ENCODE peak calls at places on chromosomes 1 and 21, in five cellular contexts. One of them, this sample, is unnamed.

GRCh38 chr1:111214884-111215283 is 12.6 kb upstream of the CHI3L2 start:
- DNase-seq in stimulated activated CD8-positive, alpha-beta memory T cell treated with anti-CD3 and anti-CD28 coated beads, Interleukin-7, amount 100 ng/mL, for 1 hour: peak; percentile 62
- DNase-seq in Caki2: no peak
- DNase-seq in activated CD8-positive, alpha-beta memory T cell treated with anti-CD3 and anti-CD28 coated beads for 1 hour: no peak
- DNase-seq in stimulated activated CD4-positive, alpha-beta T cell treated with anti-CD3 and anti-CD28 coated beads, Interleukin-4, amount 100 ng/mL, for 1 hour: peak; percentile 41
- DNase-seq in this sample: peak; percentile 71

GRCh38 chr1:228487336-228488106 is at the start of gene RNF187:
- DNase-seq in stimulated activated CD8-positive, alpha-beta memory T cell treated with anti-CD3 and anti-CD28 coated beads, Interleukin-7, amount 100 ng/mL, for 1 hour: peak; percentile 73
- DNase-seq in Caki2: no peak
- DNase-seq in activated CD8-positive, alpha-beta memory T cell treated with anti-CD3 and anti-CD28 coated beads for 1 hour: peak; percentile 81
- DNase-seq in stimulated activated CD4-positive, alpha-beta T cell treated with anti-CD3 and anti-CD28 coated beads, Interleukin-4, amount 100 ng/mL, for 1 hour: peak; percentile 86
- DNase-seq in this sample: peak; percentile 92

GRCh38 chr1:213887842-213888241 is 99.9 kb upstream of the PROX1 start:
- DNase-seq in stimulated activated CD8-positive, alpha-beta memory T cell treated with anti-CD3 and anti-CD28 coated beads, Interleukin-7, amount 100 ng/mL, for 1 hour: no peak
- DNase-seq in Caki2: no peak
- DNase-seq in activated CD8-positive, alpha-beta memory T cell treated with anti-CD3 and anti-CD28 coated beads for 1 hour: no peak
- DNase-seq in stimulated activated CD4-positive, alpha-beta T cell treated with anti-CD3 and anti-CD28 coated beads, Interleukin-4, amount 100 ng/mL, for 1 hour: no peak
- DNase-seq in this sample: no peak

GRCh38 chr1:85394130-85394529 is 70.8 kb downstream of the DDAH1 start:
- DNase-seq in stimulated activated CD8-positive, alpha-beta memory T cell treated with anti-CD3 and anti-CD28 coated beads, Interleukin-7, amount 100 ng/mL, for 1 hour: no peak
- DNase-seq in Caki2: no peak
- DNase-seq in activated CD8-positive, alpha-beta memory T cell treated with anti-CD3 and anti-CD28 coated beads for 1 hour: no peak
- DNase-seq in stimulated activated CD4-positive, alpha-beta T cell treated with anti-CD3 and anti-CD28 coated beads, Interleukin-4, amount 100 ng/mL, for 1 hour: no peak
- DNase-seq in this sample: no peak

GRCh38 chr1:79847715-79848114 is 841.2 kb upstream of the ADGRL4 start:
- DNase-seq in stimulated activated CD8-positive, alpha-beta memory T cell treated with anti-CD3 and anti-CD28 coated beads, Interleukin-7, amount 100 ng/mL, for 1 hour: no peak
- DNase-seq in Caki2: no peak
- DNase-seq in activated CD8-positive, alpha-beta memory T cell treated with anti-CD3 and anti-CD28 coated beads for 1 hour: no peak
- DNase-seq in stimulated activated CD4-positive, alpha-beta T cell treated with anti-CD3 and anti-CD28 coated beads, Interleukin-4, amount 100 ng/mL, for 1 hour: no peak
- DNase-seq in this sample: no peak

GRCh38 chr1:13582713-13583443 is 754 bp upstream of the PDPN start:
- DNase-seq in stimulated activated CD8-positive, alpha-beta memory T cell treated with anti-CD3 and anti-CD28 coated beads, Interleukin-7, amount 100 ng/mL, for 1 hour: no peak
- DNase-seq in Caki2: no peak
- DNase-seq in activated CD8-positive, alpha-beta memory T cell treated with anti-CD3 and anti-CD28 coated beads for 1 hour: no peak
- DNase-seq in stimulated activated CD4-positive, alpha-beta T cell treated with anti-CD3 and anti-CD28 coated beads, Interleukin-4, amount 100 ng/mL, for 1 hour: no peak
- DNase-seq in this sample: no peak

GRCh38 chr1:24906760-24907490 is 23.2 kb downstream of the RUNX3 start:
- DNase-seq in stimulated activated CD8-positive, alpha-beta memory T cell treated with anti-CD3 and anti-CD28 coated beads, Interleukin-7, amount 100 ng/mL, for 1 hour: no peak
- DNase-seq in Caki2: no peak
- DNase-seq in activated CD8-positive, alpha-beta memory T cell treated with anti-CD3 and anti-CD28 coated beads for 1 hour: no peak
- DNase-seq in stimulated activated CD4-positive, alpha-beta T cell treated with anti-CD3 and anti-CD28 coated beads, Interleukin-4, amount 100 ng/mL, for 1 hour: no peak
- DNase-seq in this sample: no peak

GRCh38 chr1:210416049-210416448 is 87.3 kb downstream of the HHAT start:
- DNase-seq in stimulated activated CD8-positive, alpha-beta memory T cell treated with anti-CD3 and anti-CD28 coated beads, Interleukin-7, amount 100 ng/mL, for 1 hour: no peak
- DNase-seq in Caki2: no peak
- DNase-seq in activated CD8-positive, alpha-beta memory T cell treated with anti-CD3 and anti-CD28 coated beads for 1 hour: no peak
- DNase-seq in stimulated activated CD4-positive, alpha-beta T cell treated with anti-CD3 and anti-CD28 coated beads, Interleukin-4, amount 100 ng/mL, for 1 hour: no peak
- DNase-seq in this sample: no peak

GRCh38 chr1:88237026-88237425 is 447.0 kb upstream of the PKN2 start:
- DNase-seq in stimulated activated CD8-positive, alpha-beta memory T cell treated with anti-CD3 and anti-CD28 coated beads, Interleukin-7, amount 100 ng/mL, for 1 hour: no peak
- DNase-seq in Caki2: no peak
- DNase-seq in activated CD8-positive, alpha-beta memory T cell treated with anti-CD3 and anti-CD28 coated beads for 1 hour: no peak
- DNase-seq in stimulated activated CD4-positive, alpha-beta T cell treated with anti-CD3 and anti-CD28 coated beads, Interleukin-4, amount 100 ng/mL, for 1 hour: no peak
- DNase-seq in this sample: no peak

GRCh38 chr1:115314765-115315164 is 23.3 kb downstream of the NGF start:
- DNase-seq in stimulated activated CD8-positive, alpha-beta memory T cell treated with anti-CD3 and anti-CD28 coated beads, Interleukin-7, amount 100 ng/mL, for 1 hour: no peak
- DNase-seq in Caki2: no peak
- DNase-seq in activated CD8-positive, alpha-beta memory T cell treated with anti-CD3 and anti-CD28 coated beads for 1 hour: no peak
- DNase-seq in stimulated activated CD4-positive, alpha-beta T cell treated with anti-CD3 and anti-CD28 coated beads, Interleukin-4, amount 100 ng/mL, for 1 hour: no peak
- DNase-seq in this sample: no peak

GRCh38 chr1:228101994-228102790 is 933 bp downstream of the C1orf35 start:
- DNase-seq in stimulated activated CD8-positive, alpha-beta memory T cell treated with anti-CD3 and anti-CD28 coated beads, Interleukin-7, amount 100 ng/mL, for 1 hour: no peak
- DNase-seq in Caki2: peak; percentile 38
- DNase-seq in activated CD8-positive, alpha-beta memory T cell treated with anti-CD3 and anti-CD28 coated beads for 1 hour: no peak
- DNase-seq in stimulated activated CD4-positive, alpha-beta T cell treated with anti-CD3 and anti-CD28 coated beads, Interleukin-4, amount 100 ng/mL, for 1 hour: peak; percentile 62
- DNase-seq in this sample: peak; percentile 69

GRCh38 chr1:218330043-218330623 is 15.0 kb upstream of the TGFB2 start:
- DNase-seq in stimulated activated CD8-positive, alpha-beta memory T cell treated with anti-CD3 and anti-CD28 coated beads, Interleukin-7, amount 100 ng/mL, for 1 hour: no peak
- DNase-seq in Caki2: no peak
- DNase-seq in activated CD8-positive, alpha-beta memory T cell treated with anti-CD3 and anti-CD28 coated beads for 1 hour: no peak
- DNase-seq in stimulated activated CD4-positive, alpha-beta T cell treated with anti-CD3 and anti-CD28 coated beads, Interleukin-4, amount 100 ng/mL, for 1 hour: no peak
- DNase-seq in this sample: peak; percentile 37

GRCh38 chr1:160704250-160704649 is 7.4 kb downstream of the CD48 start:
- DNase-seq in stimulated activated CD8-positive, alpha-beta memory T cell treated with anti-CD3 and anti-CD28 coated beads, Interleukin-7, amount 100 ng/mL, for 1 hour: no peak
- DNase-seq in Caki2: no peak
- DNase-seq in activated CD8-positive, alpha-beta memory T cell treated with anti-CD3 and anti-CD28 coated beads for 1 hour: no peak
- DNase-seq in stimulated activated CD4-positive, alpha-beta T cell treated with anti-CD3 and anti-CD28 coated beads, Interleukin-4, amount 100 ng/mL, for 1 hour: no peak
- DNase-seq in this sample: no peak

GRCh38 chr1:185376288-185376687 is 59.2 kb upstream of the IVNS1ABP start:
- DNase-seq in stimulated activated CD8-positive, alpha-beta memory T cell treated with anti-CD3 and anti-CD28 coated beads, Interleukin-7, amount 100 ng/mL, for 1 hour: no peak
- DNase-seq in Caki2: no peak
- DNase-seq in activated CD8-positive, alpha-beta memory T cell treated with anti-CD3 and anti-CD28 coated beads for 1 hour: no peak
- DNase-seq in stimulated activated CD4-positive, alpha-beta T cell treated with anti-CD3 and anti-CD28 coated beads, Interleukin-4, amount 100 ng/mL, for 1 hour: no peak
- DNase-seq in this sample: no peak

GRCh38 chr1:206809504-206810084 is 37.3 kb upstream of the IL10 start:
- DNase-seq in stimulated activated CD8-positive, alpha-beta memory T cell treated with anti-CD3 and anti-CD28 coated beads, Interleukin-7, amount 100 ng/mL, for 1 hour: no peak
- DNase-seq in Caki2: no peak
- DNase-seq in activated CD8-positive, alpha-beta memory T cell treated with anti-CD3 and anti-CD28 coated beads for 1 hour: peak; percentile 13
- DNase-seq in stimulated activated CD4-positive, alpha-beta T cell treated with anti-CD3 and anti-CD28 coated beads, Interleukin-4, amount 100 ng/mL, for 1 hour: peak; percentile 36
- DNase-seq in this sample: peak; percentile 64

GRCh38 chr1:39230261-39231190 is 26.0 kb downstream of the MACF1 start:
- DNase-seq in stimulated activated CD8-positive, alpha-beta memory T cell treated with anti-CD3 and anti-CD28 coated beads, Interleukin-7, amount 100 ng/mL, for 1 hour: no peak
- DNase-seq in Caki2: no peak
- DNase-seq in activated CD8-positive, alpha-beta memory T cell treated with anti-CD3 and anti-CD28 coated beads for 1 hour: peak; percentile 7
- DNase-seq in stimulated activated CD4-positive, alpha-beta T cell treated with anti-CD3 and anti-CD28 coated beads, Interleukin-4, amount 100 ng/mL, for 1 hour: peak; percentile 37
- DNase-seq in this sample: no peak

GRCh38 chr1:32644426-32644825 is 5.9 kb downstream of the ZBTB8OS start:
- DNase-seq in stimulated activated CD8-positive, alpha-beta memory T cell treated with anti-CD3 and anti-CD28 coated beads, Interleukin-7, amount 100 ng/mL, for 1 hour: no peak
- DNase-seq in Caki2: no peak
- DNase-seq in activated CD8-positive, alpha-beta memory T cell treated with anti-CD3 and anti-CD28 coated beads for 1 hour: no peak
- DNase-seq in stimulated activated CD4-positive, alpha-beta T cell treated with anti-CD3 and anti-CD28 coated beads, Interleukin-4, amount 100 ng/mL, for 1 hour: no peak
- DNase-seq in this sample: no peak

GRCh38 chr1:248841702-248842395 is 3.8 kb downstream of the ZNF672 start:
- DNase-seq in stimulated activated CD8-positive, alpha-beta memory T cell treated with anti-CD3 and anti-CD28 coated beads, Interleukin-7, amount 100 ng/mL, for 1 hour: no peak
- DNase-seq in Caki2: no peak
- DNase-seq in activated CD8-positive, alpha-beta memory T cell treated with anti-CD3 and anti-CD28 coated beads for 1 hour: no peak
- DNase-seq in stimulated activated CD4-positive, alpha-beta T cell treated with anti-CD3 and anti-CD28 coated beads, Interleukin-4, amount 100 ng/mL, for 1 hour: peak; percentile 34
- DNase-seq in this sample: peak; percentile 50

GRCh38 chr1:107877749-107878148 is 87.2 kb downstream of the VAV3 start:
- DNase-seq in stimulated activated CD8-positive, alpha-beta memory T cell treated with anti-CD3 and anti-CD28 coated beads, Interleukin-7, amount 100 ng/mL, for 1 hour: no peak
- DNase-seq in Caki2: no peak
- DNase-seq in activated CD8-positive, alpha-beta memory T cell treated with anti-CD3 and anti-CD28 coated beads for 1 hour: no peak
- DNase-seq in stimulated activated CD4-positive, alpha-beta T cell treated with anti-CD3 and anti-CD28 coated beads, Interleukin-4, amount 100 ng/mL, for 1 hour: no peak
- DNase-seq in this sample: no peak

GRCh38 chr1:206687915-206688442 is 3.3 kb downstream of the MAPKAPK2 start:
- DNase-seq in stimulated activated CD8-positive, alpha-beta memory T cell treated with anti-CD3 and anti-CD28 coated beads, Interleukin-7, amount 100 ng/mL, for 1 hour: no peak
- DNase-seq in Caki2: no peak
- DNase-seq in activated CD8-positive, alpha-beta memory T cell treated with anti-CD3 and anti-CD28 coated beads for 1 hour: no peak
- DNase-seq in stimulated activated CD4-positive, alpha-beta T cell treated with anti-CD3 and anti-CD28 coated beads, Interleukin-4, amount 100 ng/mL, for 1 hour: no peak
- DNase-seq in this sample: no peak

GRCh38 chr1:24470607-24471006 is 32.0 kb upstream of the RCAN3 start:
- DNase-seq in stimulated activated CD8-positive, alpha-beta memory T cell treated with anti-CD3 and anti-CD28 coated beads, Interleukin-7, amount 100 ng/mL, for 1 hour: no peak
- DNase-seq in Caki2: no peak
- DNase-seq in activated CD8-positive, alpha-beta memory T cell treated with anti-CD3 and anti-CD28 coated beads for 1 hour: no peak
- DNase-seq in stimulated activated CD4-positive, alpha-beta T cell treated with anti-CD3 and anti-CD28 coated beads, Interleukin-4, amount 100 ng/mL, for 1 hour: no peak
- DNase-seq in this sample: no peak

GRCh38 chr21:28207776-28208175 is 784.9 kb downstream of the LTN1 start:
- DNase-seq in stimulated activated CD8-positive, alpha-beta memory T cell treated with anti-CD3 and anti-CD28 coated beads, Interleukin-7, amount 100 ng/mL, for 1 hour: no peak
- DNase-seq in Caki2: no peak
- DNase-seq in activated CD8-positive, alpha-beta memory T cell treated with anti-CD3 and anti-CD28 coated beads for 1 hour: no peak
- DNase-seq in stimulated activated CD4-positive, alpha-beta T cell treated with anti-CD3 and anti-CD28 coated beads, Interleukin-4, amount 100 ng/mL, for 1 hour: no peak
- DNase-seq in this sample: no peak

GRCh38 chr21:46168659-46169386 is 13.4 kb upstream of the FTCD start:
- DNase-seq in stimulated activated CD8-positive, alpha-beta memory T cell treated with anti-CD3 and anti-CD28 coated beads, Interleukin-7, amount 100 ng/mL, for 1 hour: no peak
- DNase-seq in Caki2: no peak
- DNase-seq in activated CD8-positive, alpha-beta memory T cell treated with anti-CD3 and anti-CD28 coated beads for 1 hour: no peak
- DNase-seq in stimulated activated CD4-positive, alpha-beta T cell treated with anti-CD3 and anti-CD28 coated beads, Interleukin-4, amount 100 ng/mL, for 1 hour: no peak
- DNase-seq in this sample: no peak